ENCODE peak calls at places on chromosomes 1 and 21, in five cellular contexts. Z is AG09309, W is nucleus accumbens, C is breast epithelium, S is cardiac muscle cell. M is an unnamed sample.

GRCh38 chr1:115136106-115136505 is 46.8 kb upstream of the TSPAN2 start:
- DNase-seq in S (no peak), C (no peak), Z (no peak), W (no peak), M (peak; percentile 34)

GRCh38 chr1:200837931-200838571 is 34.7 kb upstream of the GPR25 start:
- DNase-seq in Z (no peak), W (no peak), S (no peak), C (no peak), M (no peak)

GRCh38 chr1:79323240-79324025 is 316.9 kb upstream of the ADGRL4 start:
- DNase-seq in S (no peak), Z (peak; percentile 99), W (no peak), C (no peak), M (peak; percentile 97)

GRCh38 chr1:156082111-156083091 is at the start of gene MEX3A:
- DNase-seq in Z (no peak), S (peak; percentile 94), C (peak; percentile 75), W (peak; percentile 67), M (no peak)

GRCh38 chr1:29379438-29380073 is 143.2 kb downstream of the PTPRU start:
- DNase-seq in W (no peak), Z (no peak), C (no peak), S (no peak), M (peak; percentile 55)

GRCh38 chr1:204936765-204937164 is 66.1 kb downstream of the NFASC start:
- DNase-seq in Z (no peak), C (no peak), S (no peak), W (no peak), M (no peak)

GRCh38 chr1:227869851-227870305 is 54.4 kb downstream of the PRSS38 start:
- DNase-seq in W (no peak), S (no peak), C (no peak), Z (no peak), M (peak; percentile 25)

GRCh38 chr1:101109791-101110190 is 84.2 kb upstream of the DPH5 start:
- DNase-seq in W (no peak), Z (no peak), C (no peak), S (no peak), M (no peak)

GRCh38 chr1:35537788-35538187 is 19.4 kb downstream of the KIAA0319L start:
- DNase-seq in C (no peak), Z (no peak), W (no peak), S (no peak), M (no peak)

GRCh38 chr1:241475688-241476087 is 43.9 kb downstream of the FH start:
- DNase-seq in C (no peak), S (no peak), W (no peak), Z (no peak), M (peak; percentile 70)

GRCh38 chr1:108643492-108644333 is 17.2 kb downstream of the HENMT1 start:
- DNase-seq in C (peak; percentile 54), Z (peak; percentile 73), W (peak; percentile 6), S (peak; percentile 70), M (peak; percentile 46)

GRCh38 chr21:45768741-45769049 is 125.2 kb downstream of the PCBP3 start:
- DNase-seq in W (no peak), Z (no peak), S (no peak), C (no peak), M (no peak)

GRCh38 chr1:11176081-11176706 is 13.0 kb upstream of the ANGPTL7 start:
- DNase-seq in S (peak; percentile 65), W (no peak), Z (no peak), C (no peak), M (no peak)

GRCh38 chr1:53619811-53620619 is 118.9 kb downstream of the GLIS1 start:
- DNase-seq in S (peak; percentile 49), C (no peak), W (peak; percentile 13), Z (no peak), M (no peak)